ENCODE peak calls at places on chromosomes 5 and 9, in four cellular contexts. One of them, this sample, is unnamed.

GRCh38 chr5:145975361-145976066 is 39.1 kb downstream of the SH3RF2 start:
- DNase-seq in K562: no peak
- DNase-seq in HepG2: peak; percentile 93
- DNase-seq in GM12878: no peak
- DNase-seq in this sample: peak; percentile 38

GRCh38 chr5:66757219-66757833 is 161.1 kb downstream of the MAST4 start:
- DNase-seq in HepG2: peak; percentile 20
- DNase-seq in GM12878: no peak
- DNase-seq in K562: peak; percentile 9
- DNase-seq in this sample: peak; percentile 27

GRCh38 chr5:170184737-170185136 is 48.0 kb upstream of the C5orf58 start:
- DNase-seq in HepG2: no peak
- DNase-seq in K562: no peak
- DNase-seq in GM12878: no peak
- DNase-seq in this sample: no peak

GRCh38 chr9:73023025-73023541 is 70.2 kb upstream of the ALDH1A1 start:
- DNase-seq in HepG2: peak; percentile 75
- DNase-seq in K562: no peak
- DNase-seq in GM12878: peak; percentile 3
- DNase-seq in this sample: peak; percentile 50

GRCh38 chr9:69946800-69947437 is 96.7 kb upstream of the MAMDC2 start:
- DNase-seq in K562: no peak
- DNase-seq in HepG2: peak; percentile 3
- DNase-seq in GM12878: no peak
- DNase-seq in this sample: no peak

GRCh38 chr5:38548064-38548759 is 8.2 kb downstream of the LIFR start:
- DNase-seq in K562: no peak
- DNase-seq in GM12878: no peak
- DNase-seq in HepG2: no peak
- DNase-seq in this sample: no peak

GRCh38 chr5:94793113-94793815 is 174.8 kb downstream of the SLF1 start:
- DNase-seq in K562: no peak
- DNase-seq in GM12878: peak; percentile 92
- DNase-seq in HepG2: no peak
- DNase-seq in this sample: no peak

GRCh38 chr9:126015446-126015845 is 268.3 kb downstream of the PBX3 start:
- DNase-seq in K562: no peak
- DNase-seq in GM12878: no peak
- DNase-seq in HepG2: no peak
- DNase-seq in this sample: no peak

GRCh38 chr9:35914307-35914807 is 5.1 kb downstream of the SPAAR start:
- DNase-seq in GM12878: no peak
- DNase-seq in HepG2: peak; percentile 85
- DNase-seq in K562: peak; percentile 88
- DNase-seq in this sample: no peak

GRCh38 chr9:137150485-137151060 is 11.6 kb downstream of the GRIN1 start:
- DNase-seq in GM12878: no peak
- DNase-seq in HepG2: peak; percentile 84
- DNase-seq in K562: peak; percentile 92
- DNase-seq in this sample: peak; percentile 80

DNA sequence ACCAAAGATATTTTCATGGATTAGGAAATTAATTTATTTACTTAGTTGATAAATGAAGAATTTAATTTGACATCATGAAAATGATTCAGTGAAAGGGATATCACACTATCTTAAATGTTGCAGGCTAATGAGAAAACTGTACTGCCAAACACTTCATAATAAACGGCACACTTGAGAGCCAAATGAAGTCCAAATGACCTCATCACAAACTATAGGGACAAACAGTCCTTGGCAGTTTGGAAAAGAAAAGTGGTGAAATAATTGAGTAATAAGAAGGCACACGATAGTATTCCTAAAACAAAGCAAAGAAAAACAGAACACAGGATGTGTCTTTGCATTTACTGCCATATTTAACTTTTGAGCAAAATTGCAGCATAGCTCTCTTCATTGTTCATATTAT is 116.9 kb upstream of the TLR4 start:
- DNase-seq in HepG2: no peak
- DNase-seq in K562: no peak
- DNase-seq in GM12878: no peak
- DNase-seq in this sample: no peak
- TF ChIP-seq TARDBP in HepG2: no peak
- TF ChIP-seq TARDBP in K562: no peak
- TF ChIP-seq TARDBP in GM12878: no peak
- TF ChIP-seq TARDBP in this sample: no peak

GRCh38 chr5:74257645-74258328 is 382.7 kb downstream of the ENC1 start:
- DNase-seq in HepG2: no peak
- DNase-seq in K562: peak; percentile 42
- DNase-seq in GM12878: no peak
- DNase-seq in this sample: peak; percentile 19

GRCh38 chr5:74259572-74259971 is 381.0 kb downstream of the ENC1 start:
- DNase-seq in GM12878: no peak
- DNase-seq in K562: no peak
- DNase-seq in HepG2: no peak
- DNase-seq in this sample: no peak

GRCh38 chr5:74254257-74254656 is 386.3 kb downstream of the ENC1 start:
- DNase-seq in HepG2: no peak
- DNase-seq in GM12878: no peak
- DNase-seq in K562: no peak
- DNase-seq in this sample: no peak

GRCh38 chr5:74255692-74256091 is 384.8 kb downstream of the ENC1 start:
- DNase-seq in HepG2: no peak
- DNase-seq in K562: no peak
- DNase-seq in GM12878: no peak
- DNase-seq in this sample: no peak

GRCh38 chr5:74256947-74257573 is 383.5 kb downstream of the ENC1 start:
- DNase-seq in GM12878: no peak
- DNase-seq in K562: no peak
- DNase-seq in HepG2: no peak
- DNase-seq in this sample: no peak
- TF ChIP-seq TARDBP in GM12878: no peak
- TF ChIP-seq TARDBP in K562: no peak
- TF ChIP-seq TARDBP in HepG2: no peak
- TF ChIP-seq TARDBP in this sample: no peak

GRCh38 chr5:157827429-157827828 is 31.5 kb downstream of the CLINT1 start:
- DNase-seq in K562: no peak
- DNase-seq in GM12878: no peak
- DNase-seq in HepG2: no peak
- DNase-seq in this sample: no peak

GRCh38 chr5:157823655-157824054 is 35.3 kb downstream of the CLINT1 start:
- DNase-seq in K562: no peak
- DNase-seq in HepG2: no peak
- DNase-seq in GM12878: no peak
- DNase-seq in this sample: no peak

GRCh38 chr5:157828031-157828948 is 30.7 kb downstream of the CLINT1 start:
- DNase-seq in HepG2: no peak
- DNase-seq in GM12878: no peak
- DNase-seq in K562: no peak
- DNase-seq in this sample: no peak

GRCh38 chr5:157828949-157829639 is 29.9 kb downstream of the CLINT1 start:
- DNase-seq in HepG2: no peak
- DNase-seq in K562: peak; percentile 39
- DNase-seq in GM12878: no peak
- DNase-seq in this sample: peak; percentile 51
- TF ChIP-seq TARDBP in HepG2: no peak
- TF ChIP-seq TARDBP in K562: no peak
- TF ChIP-seq TARDBP in GM12878: no peak
- TF ChIP-seq TARDBP in this sample: no peak

GRCh38 chr5:151808451-151809169 is 36.9 kb downstream of the G3BP1 start:
- DNase-seq in GM12878: no peak
- DNase-seq in HepG2: no peak
- DNase-seq in K562: no peak
- DNase-seq in this sample: no peak
- TF ChIP-seq TARDBP in GM12878: no peak
- TF ChIP-seq TARDBP in HepG2: no peak
- TF ChIP-seq TARDBP in K562: no peak
- TF ChIP-seq TARDBP in this sample: no peak

DNA sequence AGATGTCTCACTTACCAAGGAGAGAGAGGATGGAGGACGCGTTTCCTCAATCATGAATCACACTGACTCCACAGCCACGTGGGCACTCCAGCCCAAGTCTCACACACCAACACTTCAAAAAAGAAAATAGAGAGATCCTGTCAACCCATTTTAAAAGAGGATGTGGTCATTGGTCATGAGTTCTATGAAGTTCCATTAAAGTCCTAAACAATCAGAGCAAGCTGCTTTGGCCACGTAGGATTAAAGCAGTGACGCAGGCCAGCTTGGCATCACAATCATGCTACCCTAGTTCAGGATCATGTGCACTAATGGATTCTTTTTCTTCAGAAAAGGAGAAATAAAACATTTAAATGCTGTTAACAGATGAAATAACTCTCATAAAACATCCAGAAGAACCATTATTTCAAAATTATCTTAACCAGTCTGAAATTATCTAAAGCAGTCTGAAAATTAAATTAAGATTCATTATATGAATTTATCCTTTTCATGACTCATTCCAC is 108.1 kb downstream of the SEMA5A start:
- DNase-seq in GM12878: no peak
- DNase-seq in K562: no peak
- DNase-seq in HepG2: no peak
- DNase-seq in this sample: no peak
- TF ChIP-seq TARDBP in GM12878: no peak
- TF ChIP-seq TARDBP in K562: no peak
- TF ChIP-seq TARDBP in HepG2: no peak
- TF ChIP-seq TARDBP in this sample: no peak

GRCh38 chr5:142323480-142324376 is 1.1 kb downstream of the SPRY4 start:
- DNase-seq in K562: peak; percentile 46
- DNase-seq in HepG2: no peak
- DNase-seq in GM12878: no peak
- DNase-seq in this sample: no peak

GRCh38 chr5:142322747-142323479 is 1.9 kb downstream of the SPRY4 start:
- DNase-seq in HepG2: no peak
- DNase-seq in GM12878: no peak
- DNase-seq in K562: no peak
- DNase-seq in this sample: no peak

GRCh38 chr5:142320851-142321560 is 3.8 kb downstream of the SPRY4 start:
- DNase-seq in K562: peak; percentile 49
- DNase-seq in HepG2: no peak
- DNase-seq in GM12878: no peak
- DNase-seq in this sample: no peak

GRCh38 chr5:142320427-142320732 is 4.4 kb downstream of the SPRY4 start:
- DNase-seq in HepG2: peak; percentile 80
- DNase-seq in GM12878: no peak
- DNase-seq in K562: no peak
- DNase-seq in this sample: no peak

DNA sequence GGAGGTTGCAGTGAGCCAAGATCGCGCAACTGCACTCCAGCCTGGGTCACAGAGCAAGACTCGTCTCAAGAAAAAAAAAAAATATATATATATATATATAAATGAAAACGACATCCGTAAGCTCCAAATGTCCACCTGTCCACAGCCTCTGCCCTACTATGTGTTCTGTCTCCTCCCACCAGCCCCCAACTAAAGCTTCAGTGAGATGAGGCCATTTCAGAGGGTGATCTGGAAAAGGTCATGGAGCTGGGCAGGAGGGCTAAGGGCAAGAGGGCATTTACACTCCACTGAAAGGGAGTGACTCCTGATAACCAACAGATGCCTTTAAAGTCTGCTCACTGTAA is 2.4 kb downstream of the SPRY4 start:
- DNase-seq in K562: no peak
- DNase-seq in HepG2: no peak
- DNase-seq in GM12878: no peak
- DNase-seq in this sample: no peak
- TF ChIP-seq TARDBP in K562: no peak
- TF ChIP-seq TARDBP in HepG2: no peak
- TF ChIP-seq TARDBP in GM12878: no peak
- TF ChIP-seq TARDBP in this sample: no peak